ENCODE peak calls at places on chromosomes 2 and 18, in seven cellular contexts. C is fibroblast of villous mesenchyme; N is SK-N-SH; D is MM.1S; X is lower leg skin; R is astrocyte of the spinal cord; T is CD8-positive, alpha-beta T cell. K is an unnamed sample.
A peak's percentile ranks its signal among the peaks of the same experiment; 100 is the strongest.

GRCh38 chr2:24021122-24021998 is 11.5 kb downstream of the MFSD2B start:
- DNase-seq in C (no peak), X (peak; percentile 61), R (no peak), N (peak; percentile 77), T (no peak), D (no peak), K (no peak)

GRCh38 chr2:3529316-3530025 is 10.1 kb upstream of the ADI1 start:
- DNase-seq in D (no peak), T (no peak), N (no peak), X (no peak), R (no peak), C (no peak), K (no peak)

GRCh38 chr2:215413484-215413777 is 22.4 kb downstream of the FN1 start:
- DNase-seq in R (no peak), T (no peak), N (no peak), D (no peak), C (no peak), X (no peak), K (no peak)

GRCh38 chr2:233063269-233063975 is 3.3 kb downstream of the INPP5D start:
- DNase-seq in D (peak; percentile 77), R (no peak), N (no peak), X (peak; percentile 85), C (no peak), T (no peak), K (peak; percentile 85)

GRCh38 chr2:173181982-173182381 is 106.3 kb downstream of the MAP3K20 start:
- DNase-seq in R (no peak), D (no peak), X (no peak), N (no peak), T (no peak), C (no peak), K (no peak)

GRCh38 chr2:144509001-144509545 is 10.8 kb downstream of the ZEB2 start:
- DNase-seq in N (no peak), T (no peak), R (peak; percentile 17), D (no peak), C (no peak), X (no peak), K (no peak)

GRCh38 chr2:85242321-85242720 is 85.5 kb downstream of the TGOLN2 start:
- DNase-seq in C (no peak), X (peak; percentile 77), T (no peak), D (no peak), R (no peak), N (no peak), K (no peak)

GRCh38 chr2:229873123-229873581 is 48.7 kb downstream of the TRIP12 start:
- DNase-seq in C (no peak), R (no peak), N (no peak), X (no peak), T (no peak), D (no peak), K (no peak)

GRCh38 chr18:48488388-48488850 is 50.4 kb upstream of the CTIF start:
- DNase-seq in R (peak; percentile 91), N (no peak), X (no peak), D (no peak), C (peak; percentile 82), T (no peak), K (no peak)

GRCh38 chr2:118565816-118566540 is 281.5 kb downstream of the EN1 start:
- DNase-seq in T (no peak), R (no peak), N (no peak), X (peak; percentile 15), C (no peak), D (no peak), K (no peak)

GRCh38 chr2:236661064-236661761 is 91.6 kb downstream of the ACKR3 start:
- DNase-seq in C (peak; percentile 24), D (no peak), T (no peak), R (peak; percentile 83), N (no peak), X (peak; percentile 76), K (no peak)

GRCh38 chr2:231521-232185 is 32.2 kb downstream of the SH3YL1 start:
- DNase-seq in T (no peak), X (no peak), N (no peak), R (no peak), D (no peak), C (no peak), K (no peak)

GRCh38 chr2:163800889-163801498 is 65.2 kb upstream of the FIGN start:
- DNase-seq in D (no peak), R (peak; percentile 66), N (no peak), X (no peak), C (peak; percentile 86), T (no peak), K (no peak)
- TF ChIP-seq CTCF in D (no peak), R (no peak), N (no peak), X (no peak), C (no peak), T (no peak), K (no peak)

GRCh38 chr2:197130318-197130717 is 180.3 kb downstream of the ANKRD44 start:
- DNase-seq in D (peak; percentile 66), T (no peak), N (no peak), R (no peak), X (no peak), C (no peak), K (peak; percentile 76)
- H3K4me3 ChIP-seq in D (no peak overlapping the region), T (peak overlapping the region; percentile 13), N (no peak overlapping the region), R (no peak overlapping the region), X (no peak overlapping the region), C (no peak overlapping the region), K (no peak overlapping the region)

DNA sequence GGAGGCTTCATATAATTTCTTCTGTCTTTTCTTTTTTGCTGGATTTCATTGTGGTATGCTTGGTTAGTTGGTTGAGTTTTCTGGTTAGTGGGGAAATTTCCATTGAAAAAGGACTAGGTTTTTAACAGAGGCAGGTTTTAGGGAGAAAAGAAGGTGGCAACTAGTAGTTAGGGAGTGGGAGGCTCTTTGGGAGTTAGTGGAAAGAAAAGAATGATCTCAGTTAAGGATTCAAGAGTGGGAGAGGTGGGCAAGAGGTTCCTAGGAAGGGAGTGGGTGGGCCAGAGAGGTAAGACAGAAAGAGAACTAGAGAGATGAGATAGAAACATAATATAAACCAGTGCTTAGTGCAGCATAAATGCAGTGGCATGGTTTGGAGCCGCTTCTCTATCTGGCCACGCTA is 96.9 kb downstream of the SPTBN1 start:
- DNase-seq in T (no peak), R (no peak), C (no peak), X (no peak), D (no peak), N (no peak), K (no peak)
- TF ChIP-seq CTCF in T (no peak), R (no peak), C (no peak), X (no peak), D (no peak), N (no peak), K (no peak)

GRCh38 chr2:163734401-163734800 is 1.4 kb downstream of the FIGN start:
- DNase-seq in D (no peak), R (no peak), N (no peak), X (no peak), T (no peak), C (no peak), K (no peak)
- H3K4me3 ChIP-seq in D (peak overlapping the region; percentile 84), R (peak overlapping the region; percentile 87), N (peak overlapping the region; percentile 67), X (no peak overlapping the region), T (no peak overlapping the region), C (peak overlapping the region; percentile 93), K (no peak overlapping the region)

K was measured in GM12864.